ENCODE peak calls at places on chromosome 2, in five cellular contexts. E is HepG2, G is GM12878, W is H1, N is K562. K is an unnamed sample.
A peak's percentile ranks its signal among the peaks of the same experiment; 100 is the strongest.

GRCh38 chr2:68385232-68385906 is 20.3 kb downstream of the PLEK start:
- DNase-seq in G (peak; percentile 95), N (no peak), W (no peak), E (no peak), K (no peak)

GRCh38 chr2:193810533-193810932 is 1615.8 kb upstream of the TMEFF2 start:
- DNase-seq in G (no peak), N (no peak), W (no peak), E (no peak), K (no peak)

GRCh38 chr2:144596074-144596871 is 76.4 kb upstream of the ZEB2 start:
- DNase-seq in G (no peak), W (no peak), E (peak; percentile 33), N (peak; percentile 70), K (no peak)

GRCh38 chr2:45288532-45288931 is 279.3 kb upstream of the SIX2 start:
- DNase-seq in N (no peak), E (no peak), G (no peak), W (no peak), K (no peak)

GRCh38 chr2:182717451-182718215 is 1.6 kb downstream of the DNAJC10 start:
- DNase-seq in W (no peak), N (no peak), E (no peak), G (no peak), K (no peak)

GRCh38 chr2:48170281-48170680 is 264.0 kb upstream of the FBXO11 start:
- DNase-seq in G (no peak), E (no peak), N (no peak), W (no peak), K (no peak)

GRCh38 chr2:213019368-213019767 is 132.0 kb downstream of the IKZF2 start:
- DNase-seq in W (no peak), N (no peak), E (no peak), G (no peak), K (no peak)

GRCh38 chr2:172783091-172783898 is 47.6 kb downstream of the RAPGEF4 start:
- DNase-seq in N (no peak), G (no peak), E (peak; percentile 45), W (no peak), K (peak; percentile 62)

GRCh38 chr2:185738679-185739472 is at the start of gene FSIP2:
- DNase-seq in G (no peak), N (peak; percentile 63), E (peak; percentile 65), W (peak; percentile 98), K (no peak)

GRCh38 chr2:120637847-120638246 is 97.8 kb upstream of the GLI2 start:
- DNase-seq in G (no peak), W (no peak), N (no peak), E (no peak), K (no peak)

GRCh38 chr2:230643576-230644291 is 68.9 kb upstream of the CAB39 start:
- DNase-seq in W (no peak), G (no peak), N (no peak), E (no peak), K (no peak)

GRCh38 chr2:21358971-21359370 is 235.2 kb downstream of the TDRD15 start:
- DNase-seq in W (no peak), E (no peak), G (no peak), N (no peak), K (no peak)

GRCh38 chr2:61966087-61966727 is 60.7 kb downstream of the COMMD1 start:
- DNase-seq in G (no peak), E (no peak), W (no peak), N (no peak), K (no peak)

GRCh38 chr2:61967262-61967661 is 61.8 kb downstream of the COMMD1 start:
- DNase-seq in G (no peak), W (no peak), E (no peak), N (no peak), K (no peak)

GRCh38 chr2:61969376-61969775 is 63.9 kb downstream of the COMMD1 start:
- DNase-seq in G (no peak), W (no peak), N (no peak), E (no peak), K (no peak)

GRCh38 chr2:61970807-61971556 is 65.5 kb downstream of the COMMD1 start:
- DNase-seq in W (no peak), N (no peak), E (no peak), G (no peak), K (no peak)
- TF ChIP-seq ATF3 in W (no peak), N (no peak), E (no peak), G (no peak), K (no peak)

GRCh38 chr2:85753525-85754312 is at the start of gene ATOH8:
- DNase-seq in W (peak; percentile 82), E (peak; percentile 67), N (peak; percentile 37), G (no peak), K (no peak)
- TF ChIP-seq EZH2 in W (no peak), E (no peak), N (no peak), G (no peak), K (peak; percentile 78)

GRCh38 chr2:61707984-61708852 is 145.6 kb downstream of the FAM161A start:
- DNase-seq in N (no peak), W (peak; percentile 32), G (peak; percentile 92), E (peak; percentile 78), K (no peak)
- TF ChIP-seq ATF3 in N (peak; percentile 44), W (no peak), G (no peak), E (no peak), K (no peak)

GRCh38 chr2:218995561-218995960 is 2.3 kb upstream of the CRYBA2 start:
- DNase-seq in W (no peak), E (no peak), G (no peak), N (no peak), K (no peak)
- TF ChIP-seq EZH2 in W (peak; percentile 68), E (no peak), G (no peak), N (no peak), K (no peak)

DNA sequence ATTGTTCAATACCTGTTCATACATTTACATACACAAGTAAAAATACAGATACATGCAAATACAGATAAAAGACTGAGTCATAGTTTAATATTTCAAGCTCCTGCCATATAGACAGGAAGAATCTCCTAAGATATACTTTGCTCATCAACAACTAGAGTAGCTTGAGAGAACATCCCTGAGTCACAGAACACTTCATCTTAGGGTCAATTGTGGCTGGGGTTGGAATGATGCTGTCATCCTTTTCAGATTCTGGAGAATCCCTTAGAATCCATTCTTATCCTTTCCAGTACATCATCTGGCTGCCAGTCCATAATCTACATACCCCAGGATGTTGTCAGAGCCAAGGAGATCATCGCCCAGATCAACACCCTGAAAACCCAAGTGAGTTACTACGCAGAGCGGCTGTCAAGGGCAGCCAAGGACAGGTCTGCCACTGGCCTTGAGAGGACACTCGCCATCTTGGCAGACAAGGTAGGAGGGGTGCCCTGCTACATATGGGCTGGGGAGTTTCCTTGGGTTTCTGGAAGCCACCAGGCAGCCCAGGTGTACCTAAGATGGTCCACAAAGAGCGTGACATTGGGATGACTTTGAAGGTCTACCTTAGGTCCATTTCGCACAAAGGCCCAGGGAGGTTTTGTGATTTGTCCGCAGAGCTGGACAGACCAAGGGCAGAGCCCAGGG is 55.7 kb downstream of the COA5 start:
- DNase-seq in W (no peak), N (no peak), G (no peak), E (no peak), K (no peak)
- TF ChIP-seq ATF3 in W (no peak), N (no peak), G (no peak), E (no peak), K (no peak)